ENCODE peak calls at places on chromosomes 6 and 20, in nine cellular contexts. H is Karpas-422, D is A549, P is OCI-LY7, M is fibroblast of lung, L is GM12878, S is endothelial cell of umbilical vein, C is K562, R is PC-3. W is an unnamed sample.

GRCh38 chr20:1838479-1839279 is 56.5 kb upstream of the SIRPA start:
- DNase-seq in M (no peak), R (no peak), C (no peak), L (no peak), P (no peak), S (no peak), H (no peak), D (no peak), W (no peak)

GRCh38 chr20:61896058-61896961 is 169.4 kb downstream of the TAF4 start:
- DNase-seq in P (peak), H (peak), S (peak), C (peak), D (peak), L (no peak), M (peak), R (peak), W (peak)

GRCh38 chr6:105760746-105761145 is 325.4 kb upstream of the PRDM1 start:
- DNase-seq in M (no peak), C (no peak), L (no peak), H (no peak), S (no peak), R (no peak), P (no peak), D (no peak), W (no peak)

GRCh38 chr6:53465732-53466131 is 79.2 kb downstream of the GCLC start:
- DNase-seq in L (no peak), M (peak), R (no peak), S (no peak), P (no peak), C (no peak), H (no peak), D (no peak), W (no peak)

GRCh38 chr6:89239338-89239737 is 22.2 kb upstream of the GABRR1 start:
- DNase-seq in R (no peak), D (no peak), C (peak), P (peak), M (no peak), L (no peak), S (peak), H (peak), W (peak)

GRCh38 chr20:14434379-14435136 is 97.1 kb upstream of the FLRT3 start:
- DNase-seq in L (no peak), P (no peak), R (peak), M (peak), H (no peak), S (no peak), C (no peak), D (peak), W (no peak)

GRCh38 chr6:1855890-1856289 is 246.2 kb downstream of the FOXC1 start:
- DNase-seq in H (no peak), C (no peak), P (no peak), M (no peak), R (no peak), D (no peak), S (no peak), L (no peak), W (no peak)

GRCh38 chr20:63190828-63191227 is 25.1 kb downstream of the YTHDF1 start:
- DNase-seq in H (no peak), C (no peak), M (no peak), R (no peak), P (no peak), L (no peak), S (no peak), D (no peak), W (no peak)

GRCh38 chr6:53795254-53795701 is 473 bp downstream of the LRRC1 start:
- DNase-seq in M (no peak), P (no peak), L (no peak), S (no peak), C (no peak), H (no peak), D (no peak), R (peak), W (peak)

GRCh38 chr6:43739642-43740091 is 30.3 kb upstream of the VEGFA start:
- DNase-seq in C (no peak), P (no peak), R (no peak), D (no peak), H (no peak), S (no peak), M (no peak), L (no peak), W (no peak)

GRCh38 chr6:111683749-111684267 is 78.1 kb upstream of the TRAF3IP2 start:
- DNase-seq in P (no peak), M (peak), S (peak), R (no peak), H (no peak), D (no peak), C (no peak), L (no peak), W (no peak)

GRCh38 chr6:102216232-102216631 is 822.7 kb downstream of the GRIK2 start:
- DNase-seq in D (no peak), M (no peak), R (no peak), S (no peak), L (no peak), H (no peak), P (no peak), C (no peak), W (no peak)

GRCh38 chr6:102068349-102068748 is 674.8 kb downstream of the GRIK2 start:
- DNase-seq in H (no peak), D (no peak), L (no peak), P (no peak), C (no peak), R (no peak), M (no peak), S (no peak), W (no peak)

GRCh38 chr20:50724851-50725721 is 6.3 kb upstream of the PARD6B start:
- DNase-seq in D (peak), S (no peak), M (peak), P (no peak), C (peak), L (no peak), R (peak), H (no peak), W (no peak)
- H3K4me2 ChIP-seq in D (peak), S (no peak), M (peak), P (no peak), C (peak), L (no peak), R (peak), H (no peak), W (no peak)

DNA sequence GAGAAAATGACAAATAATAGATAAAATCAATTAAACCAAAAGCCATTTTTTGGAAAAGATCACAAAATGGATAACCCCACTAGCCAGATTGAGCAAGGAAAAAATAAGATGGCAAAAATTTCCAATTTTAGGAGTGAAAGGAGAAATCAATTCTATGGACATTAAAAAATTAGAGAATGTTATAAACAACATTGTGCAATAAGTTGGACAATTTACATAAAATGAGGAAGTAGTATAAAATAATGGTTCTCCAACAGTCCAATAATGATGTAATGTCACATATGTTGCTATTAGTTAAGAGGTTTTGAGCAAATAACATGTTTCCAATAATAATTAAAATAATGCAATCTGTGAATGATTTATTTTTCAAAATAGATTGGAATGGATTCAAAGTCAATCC is 3.1 kb upstream of the SNAP91 start:
- DNase-seq in M (no peak), C (no peak), D (no peak), P (no peak), R (no peak), H (no peak), L (no peak), S (no peak), W (no peak)
- H3K4me2 ChIP-seq in M (no peak), C (no peak), D (no peak), P (no peak), R (no peak), H (no peak), L (no peak), S (no peak), W (no peak)

GRCh38 chr6:11656486-11656885 is 118.9 kb downstream of the TMEM170B start:
- DNase-seq in D (no peak), C (no peak), R (no peak), P (no peak), S (no peak), M (no peak), L (no peak), H (no peak), W (no peak)

GRCh38 chr6:11653028-11653583 is 115.6 kb downstream of the TMEM170B start:
- DNase-seq in L (no peak), R (peak), C (peak), P (no peak), D (peak), H (peak), S (peak), M (peak), W (no peak)

GRCh38 chr6:11650297-11650696 is 112.7 kb downstream of the TMEM170B start:
- DNase-seq in D (peak), H (no peak), S (peak), C (no peak), P (no peak), M (peak), L (no peak), R (peak), W (no peak)

GRCh38 chr6:11650711-11651110 is 113.2 kb downstream of the TMEM170B start:
- DNase-seq in S (no peak), H (no peak), R (peak), P (no peak), M (no peak), L (no peak), C (no peak), D (peak), W (no peak)

DNA sequence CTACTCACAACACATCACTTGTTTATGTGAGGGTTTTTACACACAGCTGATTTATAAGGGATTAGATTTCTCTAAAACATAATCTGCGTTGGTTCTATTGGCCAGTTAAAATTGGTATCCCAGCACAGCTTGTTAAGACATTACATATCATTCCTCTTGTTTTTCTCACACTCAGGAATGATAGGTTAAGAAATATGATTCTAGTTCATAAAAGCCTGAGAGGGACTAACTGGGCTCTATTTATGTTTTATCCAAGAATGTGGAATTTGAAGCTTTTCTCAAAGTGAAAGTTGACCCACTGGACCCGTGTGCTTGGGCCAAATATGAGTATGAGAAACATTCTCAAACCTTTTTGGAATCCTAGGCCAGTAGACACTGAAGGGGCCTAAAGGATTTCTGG is 117.3 kb downstream of the TMEM170B start:
- DNase-seq in D (no peak), R (no peak), P (no peak), C (no peak), S (peak), H (no peak), M (peak), L (no peak), W (no peak)
- H3K4me2 ChIP-seq in D (peak), R (peak), P (no peak), C (no peak), S (peak), H (peak), M (peak), L (no peak), W (no peak)

GRCh38 chr20:4083103-4083864 is 67.9 kb upstream of the RNF24 start:
- DNase-seq in R (no peak), D (no peak), L (no peak), M (no peak), P (no peak), S (no peak), H (no peak), C (no peak), W (no peak)
- H3K4me2 ChIP-seq in R (no peak), D (no peak), L (peak), M (peak), P (no peak), S (no peak), H (no peak), C (peak), W (peak)

GRCh38 chr6:29758761-29759160 is 35.5 kb downstream of the HLA-F start:
- DNase-seq in C (no peak), P (peak), D (no peak), S (no peak), R (no peak), H (no peak), L (no peak), M (no peak), W (no peak)
- H3K4me2 ChIP-seq in C (no peak), P (peak), D (no peak), S (no peak), R (no peak), H (no peak), L (no peak), M (no peak), W (no peak)

GRCh38 chr6:41713650-41714291 is 21.6 kb downstream of the TFEB start:
- DNase-seq in R (no peak), M (no peak), C (no peak), H (peak), P (no peak), D (no peak), L (peak), S (no peak), W (no peak)
- H3K4me2 ChIP-seq in R (peak), M (no peak), C (no peak), H (peak), P (no peak), D (peak), L (peak), S (no peak), W (no peak)

W was measured in MM.1S.